ENCODE peak calls at places on chromosomes 12 and 14, in seven cellular contexts. R is hippocampal formation; V is DMS79 treated with DMSO at 0.1 percent for 48 hours; T is T47D; Y is RCC 7860; A is NCI-H446; W is stimulated activated effector memory CD8-positive, alpha-beta T cell treated with anti-CD3 and anti-CD28 coated beads, Interleukin-12 subunit alpha, Interleukin-12 subunit beta, amount 100 ng/mL, for 72 hours. D is an unnamed sample.
A peak's percentile ranks its signal among the peaks of the same experiment; 100 is the strongest.

GRCh38 chr12:53254816-53255545 is 13.1 kb upstream of the ESPL1 start:
- DNase-seq in W (no peak), A (no peak), V (no peak), R (no peak), Y (no peak), T (no peak), D (no peak)

GRCh38 chr12:56980268-56980667 is 22.9 kb upstream of the RDH16 start:
- DNase-seq in V (no peak), Y (no peak), R (no peak), T (no peak), A (no peak), W (no peak), D (no peak)

GRCh38 chr12:127657036-127657435 is 609.9 kb upstream of the TMEM132C start:
- DNase-seq in R (no peak), V (no peak), W (no peak), Y (no peak), T (no peak), A (no peak), D (no peak)

GRCh38 chr14:55073856-55074255 is 22.4 kb downstream of the MAPK1IP1L start:
- DNase-seq in W (no peak), V (peak; percentile 43), T (no peak), A (no peak), R (no peak), Y (no peak), D (no peak)

GRCh38 chr14:49193365-49194050 is 392.7 kb downstream of the RPS29 start:
- DNase-seq in T (no peak), Y (no peak), W (no peak), A (no peak), R (no peak), V (no peak), D (no peak)

GRCh38 chr14:72883963-72884362 is 9.9 kb downstream of the DPF3 start:
- DNase-seq in W (peak; percentile 5), T (no peak), R (no peak), Y (no peak), V (no peak), A (no peak), D (peak; percentile 67)

GRCh38 chr12:20421338-20421890 is 53.1 kb downstream of the PDE3A start:
- DNase-seq in V (no peak), Y (no peak), R (no peak), T (no peak), W (no peak), A (no peak), D (no peak)

GRCh38 chr12:124554429-124555029 is 12.9 kb downstream of the NCOR2 start:
- DNase-seq in W (no peak), A (no peak), V (no peak), Y (no peak), R (no peak), T (no peak), D (no peak)

GRCh38 chr12:91414147-91414546 is 231.5 kb upstream of the DCN start:
- DNase-seq in W (no peak), R (no peak), A (no peak), V (no peak), Y (no peak), T (no peak), D (no peak)

GRCh38 chr12:76696186-76696585 is 67.7 kb upstream of the ZDHHC17 start:
- DNase-seq in Y (no peak), W (no peak), T (no peak), A (no peak), R (no peak), V (no peak), D (no peak)

GRCh38 chr12:113070117-113070906 is 13.8 kb downstream of the DTX1 start:
- DNase-seq in R (no peak), Y (no peak), T (no peak), W (peak; percentile 47), A (no peak), V (no peak), D (no peak)

GRCh38 chr12:29230800-29231560 is 81.9 kb downstream of the FAR2 start:
- DNase-seq in A (no peak), W (no peak), Y (no peak), V (no peak), R (no peak), T (no peak), D (no peak)

GRCh38 chr12:30457621-30458289 is 237.9 kb downstream of the IPO8 start:
- DNase-seq in A (peak; percentile 2), R (no peak), Y (peak; percentile 22), W (no peak), V (no peak), T (no peak), D (peak; percentile 24)

GRCh38 chr14:20515846-20516245 is 10.5 kb downstream of the RNASE10 start:
- DNase-seq in V (no peak), T (no peak), R (no peak), Y (no peak), W (no peak), A (no peak), D (no peak)

GRCh38 chr12:41293011-41293410 is 104.9 kb downstream of the PDZRN4 start:
- DNase-seq in A (no peak), T (no peak), W (no peak), Y (no peak), V (no peak), R (no peak), D (no peak)

GRCh38 chr12:49331360-49332222 is 5.4 kb downstream of the C1QL4 start:
- DNase-seq in W (no peak), R (peak; percentile 65), A (peak; percentile 64), T (peak; percentile 91), Y (peak; percentile 30), V (no peak), D (peak; percentile 77)

D was measured in HTR-8/SVneo.